ENCODE peak calls at places on chromosomes 5 and 9, in seven cellular contexts. One of them, this sample, is unnamed.

GRCh38 chr9:117415584-117415937 is 704 bp upstream of the ASTN2 start:
- DNase-seq in CD4-positive, alpha-beta T cell: no peak
- DNase-seq in MM.1S: no peak
- DNase-seq in tibial artery: no peak
- DNase-seq in upper lobe of right lung: no peak
- DNase-seq in PC-3: no peak
- DNase-seq in cardiac muscle cell: peak; percentile 22
- DNase-seq in this sample: no peak

GRCh38 chr5:91670565-91670964 is 287.4 kb upstream of the ARRDC3 start:
- DNase-seq in MM.1S: no peak
- DNase-seq in PC-3: no peak
- DNase-seq in tibial artery: no peak
- DNase-seq in cardiac muscle cell: peak; percentile 5
- DNase-seq in upper lobe of right lung: no peak
- DNase-seq in CD4-positive, alpha-beta T cell: no peak
- DNase-seq in this sample: no peak

GRCh38 chr9:129719135-129719534 is 33.7 kb downstream of the PTGES start:
- DNase-seq in upper lobe of right lung: no peak
- DNase-seq in CD4-positive, alpha-beta T cell: no peak
- DNase-seq in cardiac muscle cell: no peak
- DNase-seq in MM.1S: no peak
- DNase-seq in tibial artery: no peak
- DNase-seq in PC-3: no peak
- DNase-seq in this sample: no peak

GRCh38 chr5:9148242-9148641 is 397.6 kb downstream of the SEMA5A start:
- DNase-seq in tibial artery: no peak
- DNase-seq in PC-3: peak; percentile 39
- DNase-seq in CD4-positive, alpha-beta T cell: no peak
- DNase-seq in upper lobe of right lung: no peak
- DNase-seq in MM.1S: no peak
- DNase-seq in cardiac muscle cell: no peak
- DNase-seq in this sample: no peak

GRCh38 chr9:17349816-17350215 is 215.0 kb downstream of the CNTLN start:
- DNase-seq in MM.1S: peak; percentile 16
- DNase-seq in cardiac muscle cell: no peak
- DNase-seq in PC-3: no peak
- DNase-seq in upper lobe of right lung: no peak
- DNase-seq in CD4-positive, alpha-beta T cell: no peak
- DNase-seq in tibial artery: no peak
- DNase-seq in this sample: no peak

GRCh38 chr9:5582835-5583195 is 46.1 kb upstream of the RIC1 start:
- DNase-seq in cardiac muscle cell: no peak
- DNase-seq in MM.1S: no peak
- DNase-seq in tibial artery: peak; percentile 65
- DNase-seq in CD4-positive, alpha-beta T cell: peak; percentile 32
- DNase-seq in PC-3: no peak
- DNase-seq in upper lobe of right lung: no peak
- DNase-seq in this sample: no peak

GRCh38 chr5:143826909-143827514 is 15.1 kb downstream of the HMHB1 start:
- DNase-seq in CD4-positive, alpha-beta T cell: no peak
- DNase-seq in cardiac muscle cell: no peak
- DNase-seq in upper lobe of right lung: no peak
- DNase-seq in MM.1S: peak; percentile 92
- DNase-seq in tibial artery: no peak
- DNase-seq in PC-3: peak; percentile 90
- DNase-seq in this sample: no peak

GRCh38 chr5:134524826-134525686 is at the start of gene JADE2:
- DNase-seq in cardiac muscle cell: peak; percentile 62
- DNase-seq in upper lobe of right lung: peak; percentile 90
- DNase-seq in CD4-positive, alpha-beta T cell: peak; percentile 88
- DNase-seq in PC-3: peak; percentile 61
- DNase-seq in tibial artery: peak; percentile 78
- DNase-seq in MM.1S: peak; percentile 75
- DNase-seq in this sample: peak; percentile 90

GRCh38 chr5:39394946-39395345 is 29.8 kb downstream of the DAB2 start:
- DNase-seq in CD4-positive, alpha-beta T cell: no peak
- DNase-seq in cardiac muscle cell: no peak
- DNase-seq in tibial artery: no peak
- DNase-seq in PC-3: peak; percentile 74
- DNase-seq in upper lobe of right lung: no peak
- DNase-seq in MM.1S: no peak
- DNase-seq in this sample: no peak

GRCh38 chr5:39400711-39401385 is 23.9 kb downstream of the DAB2 start:
- DNase-seq in tibial artery: no peak
- DNase-seq in PC-3: no peak
- DNase-seq in cardiac muscle cell: no peak
- DNase-seq in CD4-positive, alpha-beta T cell: no peak
- DNase-seq in MM.1S: no peak
- DNase-seq in upper lobe of right lung: no peak
- DNase-seq in this sample: no peak

GRCh38 chr5:39395521-39395920 is 29.3 kb downstream of the DAB2 start:
- DNase-seq in tibial artery: no peak
- DNase-seq in cardiac muscle cell: no peak
- DNase-seq in MM.1S: no peak
- DNase-seq in CD4-positive, alpha-beta T cell: no peak
- DNase-seq in PC-3: peak; percentile 23
- DNase-seq in upper lobe of right lung: no peak
- DNase-seq in this sample: no peak

DNA sequence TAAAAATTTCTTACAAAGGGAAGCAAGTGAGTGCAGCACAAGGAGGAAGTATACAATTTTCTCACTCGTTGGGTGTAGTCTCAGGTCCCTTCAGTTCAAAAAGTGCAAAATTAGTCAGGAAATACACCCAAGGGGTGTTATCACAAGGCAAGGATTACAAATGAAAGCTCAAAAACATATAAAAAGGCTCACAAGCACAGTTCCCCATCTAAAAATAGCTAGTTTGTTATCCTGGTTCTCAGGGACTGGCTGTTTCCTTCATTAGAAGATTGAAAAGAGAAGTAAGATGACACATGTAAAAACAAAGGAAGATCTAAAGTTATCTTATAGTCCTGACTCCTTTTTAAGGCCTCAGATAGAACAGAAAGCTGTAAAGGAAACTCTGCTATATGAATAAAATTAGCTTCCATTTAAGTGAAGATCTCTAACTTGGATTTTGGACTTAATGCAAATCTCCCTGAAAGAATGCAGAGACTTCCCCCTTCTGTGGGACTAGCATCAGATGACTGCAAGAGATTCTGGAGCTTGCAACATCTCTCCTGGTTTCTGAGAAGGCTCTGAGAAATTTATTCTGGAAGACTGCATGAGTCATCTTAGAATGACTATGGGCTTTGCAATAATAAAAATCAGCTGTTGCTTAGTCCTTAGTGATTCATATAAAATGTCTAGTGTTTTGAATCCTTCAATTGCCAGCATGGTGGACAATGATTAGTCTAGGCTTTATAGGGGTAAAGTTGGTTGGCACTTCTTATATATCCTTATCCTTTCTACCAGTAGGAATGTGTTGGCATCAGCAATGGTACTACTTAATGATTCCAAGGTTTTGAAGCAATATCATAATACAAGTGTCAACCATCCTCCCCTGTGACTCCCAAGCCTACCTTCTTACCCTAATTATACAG is 25.4 kb downstream of the DAB2 start:
- DNase-seq in MM.1S: no peak
- DNase-seq in CD4-positive, alpha-beta T cell: no peak
- DNase-seq in cardiac muscle cell: no peak
- DNase-seq in tibial artery: no peak
- DNase-seq in upper lobe of right lung: no peak
- DNase-seq in PC-3: peak; percentile 98
- DNase-seq in this sample: no peak
- H3K27ac ChIP-seq in MM.1S: peak overlapping the region; percentile 6
- H3K27ac ChIP-seq in CD4-positive, alpha-beta T cell: no peak overlapping the region
- H3K27ac ChIP-seq in cardiac muscle cell: peak overlapping the region; percentile 36
- H3K27ac ChIP-seq in tibial artery: peak overlapping the region; percentile 85
- H3K27ac ChIP-seq in upper lobe of right lung: peak overlapping the region; percentile 78
- H3K27ac ChIP-seq in PC-3: peak overlapping the region; percentile 61
- H3K27ac ChIP-seq in this sample: peak overlapping the region; percentile 94

DNA sequence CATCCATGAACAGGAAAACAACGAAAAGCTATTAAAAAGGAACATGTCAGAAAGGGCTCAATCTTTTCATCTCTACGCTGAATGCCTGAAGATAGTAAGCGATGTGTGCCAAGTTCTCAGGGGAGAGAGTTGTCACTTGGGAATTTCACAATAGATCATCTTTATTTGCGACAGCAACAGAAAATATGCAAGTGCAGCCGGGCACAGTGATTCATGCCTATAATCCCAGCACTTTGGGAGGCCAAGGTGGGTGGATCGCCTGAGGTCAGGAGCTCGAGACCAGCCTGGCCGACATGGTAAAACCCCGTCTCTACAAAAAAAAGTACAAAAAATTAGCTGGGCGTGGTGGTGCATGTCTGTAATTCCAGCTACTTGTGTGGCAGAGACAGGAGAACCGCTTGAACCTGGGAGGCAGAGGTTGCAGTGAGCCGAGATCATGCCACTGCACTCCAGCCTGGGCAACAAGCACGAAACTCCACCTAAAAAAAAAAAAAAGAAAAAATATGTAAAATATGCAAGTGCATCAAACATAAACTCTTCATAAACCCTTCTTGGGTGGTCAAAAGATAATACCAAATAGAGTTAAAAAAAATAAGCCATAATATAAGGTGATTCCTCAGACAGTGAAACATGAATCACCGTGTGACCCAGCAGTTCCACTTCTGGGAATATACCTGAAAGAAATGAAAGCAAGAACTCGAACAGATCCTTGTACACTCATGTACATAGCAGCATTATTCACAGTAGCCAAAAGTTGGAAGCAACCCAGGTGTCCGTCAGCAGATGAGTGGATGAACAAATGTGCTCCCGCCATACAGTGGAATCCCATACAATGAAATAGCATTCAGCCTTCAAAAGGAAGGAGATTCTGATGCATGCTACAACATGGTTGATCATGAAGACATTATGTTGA is 16.2 kb downstream of the SFXN1 start:
- DNase-seq in MM.1S: no peak
- DNase-seq in cardiac muscle cell: no peak
- DNase-seq in CD4-positive, alpha-beta T cell: no peak
- DNase-seq in PC-3: no peak
- DNase-seq in tibial artery: no peak
- DNase-seq in upper lobe of right lung: no peak
- DNase-seq in this sample: no peak
- H3K27ac ChIP-seq in MM.1S: no peak overlapping the region
- H3K27ac ChIP-seq in cardiac muscle cell: no peak overlapping the region
- H3K27ac ChIP-seq in CD4-positive, alpha-beta T cell: no peak overlapping the region
- H3K27ac ChIP-seq in PC-3: no peak overlapping the region
- H3K27ac ChIP-seq in tibial artery: peak overlapping the region; percentile 44
- H3K27ac ChIP-seq in upper lobe of right lung: no peak overlapping the region
- H3K27ac ChIP-seq in this sample: no peak overlapping the region

GRCh38 chr5:59161206-59162105 is 578.6 kb downstream of the RAB3C start:
- DNase-seq in cardiac muscle cell: no peak
- DNase-seq in MM.1S: peak; percentile 63
- DNase-seq in tibial artery: no peak
- DNase-seq in upper lobe of right lung: no peak
- DNase-seq in PC-3: no peak
- DNase-seq in CD4-positive, alpha-beta T cell: no peak
- DNase-seq in this sample: no peak
- H3K27ac ChIP-seq in cardiac muscle cell: no peak overlapping the region
- H3K27ac ChIP-seq in MM.1S: peak overlapping the region; percentile 73
- H3K27ac ChIP-seq in tibial artery: no peak overlapping the region
- H3K27ac ChIP-seq in upper lobe of right lung: no peak overlapping the region
- H3K27ac ChIP-seq in PC-3: no peak overlapping the region
- H3K27ac ChIP-seq in CD4-positive, alpha-beta T cell: no peak overlapping the region
- H3K27ac ChIP-seq in this sample: no peak overlapping the region

GRCh38 chr5:96332535-96333396 is 100.3 kb downstream of the PCSK1 start:
- DNase-seq in cardiac muscle cell: no peak
- DNase-seq in PC-3: no peak
- DNase-seq in upper lobe of right lung: no peak
- DNase-seq in MM.1S: no peak
- DNase-seq in CD4-positive, alpha-beta T cell: no peak
- DNase-seq in tibial artery: no peak
- DNase-seq in this sample: no peak
- H3K27ac ChIP-seq in cardiac muscle cell: no peak overlapping the region
- H3K27ac ChIP-seq in PC-3: no peak overlapping the region
- H3K27ac ChIP-seq in upper lobe of right lung: no peak overlapping the region
- H3K27ac ChIP-seq in MM.1S: no peak overlapping the region
- H3K27ac ChIP-seq in CD4-positive, alpha-beta T cell: no peak overlapping the region
- H3K27ac ChIP-seq in tibial artery: peak overlapping the region; percentile 60
- H3K27ac ChIP-seq in this sample: no peak overlapping the region

GRCh38 chr9:81394816-81395215 is 294.5 kb downstream of the TLE1 start:
- DNase-seq in cardiac muscle cell: no peak
- DNase-seq in MM.1S: no peak
- DNase-seq in tibial artery: no peak
- DNase-seq in PC-3: no peak
- DNase-seq in CD4-positive, alpha-beta T cell: no peak
- DNase-seq in upper lobe of right lung: no peak
- DNase-seq in this sample: no peak

GRCh38 chr9:81397735-81398381 is 291.5 kb downstream of the TLE1 start:
- DNase-seq in cardiac muscle cell: no peak
- DNase-seq in CD4-positive, alpha-beta T cell: no peak
- DNase-seq in tibial artery: no peak
- DNase-seq in PC-3: no peak
- DNase-seq in MM.1S: no peak
- DNase-seq in upper lobe of right lung: no peak
- DNase-seq in this sample: no peak

GRCh38 chr9:81393985-81394811 is 295.1 kb downstream of the TLE1 start:
- DNase-seq in CD4-positive, alpha-beta T cell: no peak
- DNase-seq in MM.1S: no peak
- DNase-seq in tibial artery: no peak
- DNase-seq in cardiac muscle cell: no peak
- DNase-seq in upper lobe of right lung: no peak
- DNase-seq in PC-3: no peak
- DNase-seq in this sample: no peak

GRCh38 chr9:81395301-81396054 is 293.9 kb downstream of the TLE1 start:
- DNase-seq in PC-3: no peak
- DNase-seq in tibial artery: no peak
- DNase-seq in MM.1S: no peak
- DNase-seq in upper lobe of right lung: no peak
- DNase-seq in CD4-positive, alpha-beta T cell: no peak
- DNase-seq in cardiac muscle cell: no peak
- DNase-seq in this sample: no peak

DNA sequence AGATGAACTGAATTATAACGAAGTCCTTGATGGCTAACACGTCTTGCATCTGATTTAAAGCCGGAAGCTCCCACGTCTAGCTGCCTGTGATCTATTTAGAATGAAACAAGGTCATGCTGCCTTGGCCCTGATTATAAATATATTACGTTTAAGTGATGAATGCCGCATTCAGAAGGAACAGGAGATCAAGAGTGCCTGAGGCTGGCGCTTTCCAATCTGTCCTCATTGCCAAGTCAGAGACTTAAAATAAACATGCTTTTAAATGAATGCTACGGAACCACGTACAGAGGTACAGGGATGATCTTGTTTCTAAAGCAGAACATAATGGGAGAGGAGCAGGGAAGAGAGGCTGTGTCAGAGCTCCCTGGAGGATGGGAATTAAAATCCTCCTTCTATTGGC is 292.8 kb downstream of the TLE1 start:
- DNase-seq in PC-3: no peak
- DNase-seq in upper lobe of right lung: no peak
- DNase-seq in tibial artery: no peak
- DNase-seq in MM.1S: no peak
- DNase-seq in cardiac muscle cell: no peak
- DNase-seq in CD4-positive, alpha-beta T cell: no peak
- DNase-seq in this sample: no peak
- H3K27ac ChIP-seq in PC-3: no peak overlapping the region
- H3K27ac ChIP-seq in upper lobe of right lung: no peak overlapping the region
- H3K27ac ChIP-seq in tibial artery: no peak overlapping the region
- H3K27ac ChIP-seq in MM.1S: no peak overlapping the region
- H3K27ac ChIP-seq in cardiac muscle cell: no peak overlapping the region
- H3K27ac ChIP-seq in CD4-positive, alpha-beta T cell: no peak overlapping the region
- H3K27ac ChIP-seq in this sample: no peak overlapping the region

GRCh38 chr9:136991993-136992818 is at the start of gene PAXX:
- DNase-seq in MM.1S: peak; percentile 81
- DNase-seq in tibial artery: peak; percentile 86
- DNase-seq in cardiac muscle cell: peak; percentile 96
- DNase-seq in upper lobe of right lung: peak; percentile 98
- DNase-seq in PC-3: peak; percentile 82
- DNase-seq in CD4-positive, alpha-beta T cell: peak; percentile 92
- DNase-seq in this sample: peak; percentile 87
- H3K27ac ChIP-seq in MM.1S: peak within 1 kb of the TSS; percentile 31
- H3K27ac ChIP-seq in tibial artery: peak within 1 kb of the TSS; percentile 74
- H3K27ac ChIP-seq in cardiac muscle cell: no peak within 1 kb of the TSS
- H3K27ac ChIP-seq in upper lobe of right lung: peak within 1 kb of the TSS; percentile 85
- H3K27ac ChIP-seq in PC-3: peak within 1 kb of the TSS; percentile 59
- H3K27ac ChIP-seq in CD4-positive, alpha-beta T cell: peak within 1 kb of the TSS; percentile 57
- H3K27ac ChIP-seq in this sample: peak within 1 kb of the TSS; percentile 89

This sample was measured in coronary artery.